ENCODE peak calls at places on chromosomes 13 and 19, in five cellular contexts. One of them, this sample, is unnamed.
A peak's percentile ranks its signal among the peaks of the same experiment; 100 is the strongest.

GRCh38 chr13:75633285-75633684 is 2.8 kb upstream of the LMO7 start:
- DNase-seq in WTC11: no peak
- DNase-seq in K562: no peak
- DNase-seq in GM12878: no peak
- DNase-seq in H1: no peak
- DNase-seq in this sample: peak; percentile 33

GRCh38 chr19:10110972-10111317 is 548 bp upstream of the P2RY11 start:
- DNase-seq in WTC11: no peak
- DNase-seq in K562: no peak
- DNase-seq in GM12878: no peak
- DNase-seq in H1: no peak
- DNase-seq in this sample: no peak

GRCh38 chr19:1742989-1743696 is 10.2 kb upstream of the ONECUT3 start:
- DNase-seq in WTC11: no peak
- DNase-seq in K562: no peak
- DNase-seq in GM12878: no peak
- DNase-seq in H1: no peak
- DNase-seq in this sample: no peak

GRCh38 chr19:34504273-34504808 is 22.8 kb downstream of the WTIP start:
- DNase-seq in WTC11: no peak
- DNase-seq in K562: no peak
- DNase-seq in GM12878: no peak
- DNase-seq in H1: no peak
- DNase-seq in this sample: no peak

GRCh38 chr13:28447206-28447605 is 47.7 kb downstream of the FLT1 start:
- DNase-seq in WTC11: no peak
- DNase-seq in K562: no peak
- DNase-seq in GM12878: no peak
- DNase-seq in H1: no peak
- DNase-seq in this sample: no peak

GRCh38 chr13:42696191-42696590 is 85.2 kb upstream of the FAM216B start:
- DNase-seq in WTC11: no peak
- DNase-seq in K562: no peak
- DNase-seq in GM12878: no peak
- DNase-seq in H1: no peak
- DNase-seq in this sample: no peak

GRCh38 chr19:8900421-8900820 is 68.2 kb downstream of the MBD3L1 start:
- DNase-seq in WTC11: no peak
- DNase-seq in K562: no peak
- DNase-seq in GM12878: no peak
- DNase-seq in H1: no peak
- DNase-seq in this sample: no peak

GRCh38 chr13:82374719-82375118 is 1507.6 kb downstream of the SLITRK1 start:
- DNase-seq in WTC11: no peak
- DNase-seq in K562: no peak
- DNase-seq in GM12878: no peak
- DNase-seq in H1: no peak
- DNase-seq in this sample: no peak

GRCh38 chr19:39325778-39326680 is 5.4 kb upstream of the LRFN1 start:
- DNase-seq in WTC11: peak; percentile 45
- DNase-seq in K562: peak; percentile 77
- DNase-seq in GM12878: no peak
- DNase-seq in H1: no peak
- DNase-seq in this sample: peak; percentile 22

GRCh38 chr13:104592127-104592526 is 1525.9 kb upstream of the SLC10A2 start:
- DNase-seq in WTC11: no peak
- DNase-seq in K562: no peak
- DNase-seq in GM12878: no peak
- DNase-seq in H1: no peak
- DNase-seq in this sample: no peak

GRCh38 chr13:50140742-50141659 is 125.8 kb downstream of the KCNRG start:
- DNase-seq in WTC11: peak; percentile 26
- DNase-seq in K562: no peak
- DNase-seq in GM12878: no peak
- DNase-seq in H1: no peak
- DNase-seq in this sample: no peak

GRCh38 chr13:50140153-50140552 is 124.9 kb downstream of the KCNRG start:
- DNase-seq in WTC11: no peak
- DNase-seq in K562: no peak
- DNase-seq in GM12878: no peak
- DNase-seq in H1: no peak
- DNase-seq in this sample: no peak

GRCh38 chr13:50141660-50142010 is 126.4 kb downstream of the KCNRG start:
- DNase-seq in WTC11: no peak
- DNase-seq in K562: no peak
- DNase-seq in GM12878: no peak
- DNase-seq in H1: no peak
- DNase-seq in this sample: no peak

GRCh38 chr13:50149143-50149703 is 134.0 kb downstream of the KCNRG start:
- DNase-seq in WTC11: no peak
- DNase-seq in K562: no peak
- DNase-seq in GM12878: no peak
- DNase-seq in H1: no peak
- DNase-seq in this sample: no peak

GRCh38 chr13:50144473-50145160 is 129.4 kb downstream of the KCNRG start:
- DNase-seq in WTC11: no peak
- DNase-seq in K562: no peak
- DNase-seq in GM12878: no peak
- DNase-seq in H1: no peak
- DNase-seq in this sample: no peak
- TF ChIP-seq ATF2 in WTC11: no peak
- TF ChIP-seq ATF2 in K562: no peak
- TF ChIP-seq ATF2 in GM12878: no peak
- TF ChIP-seq ATF2 in H1: no peak
- TF ChIP-seq ATF2 in this sample: no peak

DNA sequence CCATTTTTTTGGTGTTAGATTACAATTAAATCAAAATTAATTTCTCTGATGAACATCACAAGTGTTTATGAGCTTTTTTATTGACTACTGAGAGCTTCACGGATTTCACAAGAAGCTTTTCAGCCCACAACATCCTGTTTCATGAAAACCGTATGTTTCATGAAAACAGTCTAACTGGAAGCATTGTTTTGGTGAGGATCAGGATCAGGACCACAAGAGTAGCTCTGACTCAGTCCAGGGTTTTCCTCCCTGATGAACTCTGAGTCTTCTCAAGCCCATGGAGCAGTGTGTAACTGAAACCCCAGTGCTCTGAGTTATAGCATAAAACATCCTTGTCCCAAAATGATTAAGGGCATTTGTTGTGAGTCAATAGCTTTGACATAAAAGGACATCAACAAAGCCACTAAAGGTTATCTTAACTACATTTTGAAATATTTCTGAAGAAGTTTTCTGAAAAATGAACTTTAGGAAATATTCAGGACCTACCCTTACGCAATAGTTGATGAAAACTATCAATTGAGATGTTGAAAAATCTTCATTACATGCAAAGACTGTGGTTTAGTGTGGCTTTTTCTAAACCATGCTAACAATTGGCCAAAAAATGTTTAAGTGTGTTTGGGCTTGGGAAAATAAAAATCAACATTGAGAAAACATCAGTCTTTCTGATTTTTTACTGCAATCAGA is 49.3 kb downstream of the UFM1 start:
- DNase-seq in WTC11: no peak
- DNase-seq in K562: no peak
- DNase-seq in GM12878: no peak
- DNase-seq in H1: no peak
- DNase-seq in this sample: no peak
- TF ChIP-seq ATF2 in WTC11: no peak
- TF ChIP-seq ATF2 in K562: no peak
- TF ChIP-seq ATF2 in GM12878: no peak
- TF ChIP-seq ATF2 in H1: no peak
- TF ChIP-seq ATF2 in this sample: no peak

DNA sequence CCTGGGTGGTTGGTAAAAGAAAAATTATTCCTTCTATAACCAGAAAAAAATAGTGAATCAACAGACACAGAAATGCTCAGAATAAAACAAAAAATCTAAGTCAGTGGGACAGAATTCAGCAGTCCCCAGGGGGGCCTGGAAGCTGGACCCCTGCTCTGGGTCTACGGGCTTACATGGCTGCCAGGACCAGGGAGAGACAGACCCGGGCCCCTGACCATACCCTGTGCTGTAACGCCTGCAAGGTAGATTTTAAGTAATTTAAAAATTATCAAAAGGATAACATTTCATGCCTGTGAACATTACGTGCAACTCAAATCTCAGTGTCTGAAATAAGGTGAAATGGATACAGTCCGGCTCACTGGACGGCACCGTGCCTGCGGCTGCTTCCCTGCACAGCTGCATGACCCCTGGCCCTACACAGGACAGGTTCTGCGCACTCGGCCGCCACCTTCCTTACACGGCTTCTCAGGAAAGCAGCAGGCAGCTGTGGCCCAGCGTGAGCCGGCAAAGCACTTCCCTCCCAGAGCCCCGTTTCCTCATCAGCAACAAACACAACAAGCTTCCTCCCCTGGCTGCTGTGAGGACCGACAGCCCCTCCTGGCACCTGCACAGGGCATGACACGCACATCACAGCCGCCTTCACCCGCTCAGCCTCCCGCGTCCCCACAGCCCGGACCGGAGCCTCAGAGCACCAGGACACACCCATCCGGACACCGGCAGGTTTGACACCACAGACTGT is 22.2 kb downstream of the RASA3 start:
- DNase-seq in WTC11: peak; percentile 46
- DNase-seq in K562: no peak
- DNase-seq in GM12878: no peak
- DNase-seq in H1: no peak
- DNase-seq in this sample: no peak
- TF ChIP-seq ATF2 in WTC11: no peak
- TF ChIP-seq ATF2 in K562: no peak
- TF ChIP-seq ATF2 in GM12878: no peak
- TF ChIP-seq ATF2 in H1: no peak
- TF ChIP-seq ATF2 in this sample: no peak

DNA sequence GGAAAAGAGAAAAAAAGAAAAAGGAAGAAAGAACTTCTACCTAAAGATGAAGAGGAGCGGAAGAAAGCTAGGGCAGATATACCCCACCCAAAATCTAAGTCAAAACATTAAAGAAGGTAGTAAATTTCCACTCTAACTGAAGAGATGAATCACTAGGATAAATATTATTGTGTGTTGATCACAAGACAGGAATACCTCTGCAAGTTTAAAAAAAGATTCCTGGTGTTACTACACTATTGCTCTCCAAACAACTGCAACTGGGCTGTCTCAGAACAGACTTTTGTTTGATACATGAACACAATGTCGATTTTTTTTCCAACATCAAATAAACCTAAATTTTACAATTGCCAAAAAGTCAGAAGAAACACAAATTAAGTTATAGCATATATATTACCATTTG is 6.8 kb downstream of the HSPH1 start:
- DNase-seq in WTC11: no peak
- DNase-seq in K562: no peak
- DNase-seq in GM12878: no peak
- DNase-seq in H1: no peak
- DNase-seq in this sample: no peak
- TF ChIP-seq ATF2 in WTC11: no peak
- TF ChIP-seq ATF2 in K562: no peak
- TF ChIP-seq ATF2 in GM12878: no peak
- TF ChIP-seq ATF2 in H1: no peak
- TF ChIP-seq ATF2 in this sample: no peak

DNA sequence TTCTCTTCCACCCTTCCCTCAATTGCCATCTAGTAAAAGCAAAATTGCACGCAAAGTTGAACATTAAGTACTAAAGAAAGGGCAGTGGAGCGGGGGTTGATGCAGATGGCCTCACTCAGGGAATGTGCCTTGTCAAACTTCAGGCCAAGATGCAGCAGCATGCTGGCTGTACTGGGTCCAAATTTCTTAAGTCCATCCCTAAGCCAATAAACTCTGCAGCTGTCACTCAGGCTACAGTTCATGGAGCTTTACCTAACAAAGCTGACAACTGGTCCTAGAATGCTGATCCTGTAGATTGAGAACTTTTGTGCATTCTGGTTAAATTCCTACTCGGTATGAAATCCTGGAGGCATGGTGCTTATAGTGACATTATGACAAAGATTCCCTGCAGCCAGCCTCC is 88.4 kb downstream of the FOXO1 start:
- DNase-seq in WTC11: no peak
- DNase-seq in K562: no peak
- DNase-seq in GM12878: no peak
- DNase-seq in H1: no peak
- DNase-seq in this sample: no peak
- TF ChIP-seq ATF2 in WTC11: no peak
- TF ChIP-seq ATF2 in K562: no peak
- TF ChIP-seq ATF2 in GM12878: no peak
- TF ChIP-seq ATF2 in H1: no peak
- TF ChIP-seq ATF2 in this sample: no peak

GRCh38 chr19:46755853-46756543 is 9.7 kb upstream of the STRN4 start:
- DNase-seq in WTC11: no peak
- DNase-seq in K562: no peak
- DNase-seq in GM12878: no peak
- DNase-seq in H1: no peak
- DNase-seq in this sample: no peak

GRCh38 chr19:46755077-46755852 is 9.0 kb upstream of the STRN4 start:
- DNase-seq in WTC11: no peak
- DNase-seq in K562: no peak
- DNase-seq in GM12878: no peak
- DNase-seq in H1: no peak
- DNase-seq in this sample: no peak

GRCh38 chr19:46753420-46754155 is 7.3 kb upstream of the STRN4 start:
- DNase-seq in WTC11: peak; percentile 77
- DNase-seq in K562: peak; percentile 50
- DNase-seq in GM12878: no peak
- DNase-seq in H1: peak; percentile 78
- DNase-seq in this sample: peak; percentile 48

GRCh38 chr19:46759817-46760333 is 13.6 kb upstream of the STRN4 start:
- DNase-seq in WTC11: no peak
- DNase-seq in K562: no peak
- DNase-seq in GM12878: no peak
- DNase-seq in H1: no peak
- DNase-seq in this sample: no peak

GRCh38 chr19:46756544-46756888 is 10.3 kb upstream of the STRN4 start:
- DNase-seq in WTC11: no peak
- DNase-seq in K562: no peak
- DNase-seq in GM12878: no peak
- DNase-seq in H1: no peak
- DNase-seq in this sample: no peak
- TF ChIP-seq ATF2 in WTC11: no peak
- TF ChIP-seq ATF2 in K562: no peak
- TF ChIP-seq ATF2 in GM12878: no peak
- TF ChIP-seq ATF2 in H1: no peak
- TF ChIP-seq ATF2 in this sample: no peak

DNA sequence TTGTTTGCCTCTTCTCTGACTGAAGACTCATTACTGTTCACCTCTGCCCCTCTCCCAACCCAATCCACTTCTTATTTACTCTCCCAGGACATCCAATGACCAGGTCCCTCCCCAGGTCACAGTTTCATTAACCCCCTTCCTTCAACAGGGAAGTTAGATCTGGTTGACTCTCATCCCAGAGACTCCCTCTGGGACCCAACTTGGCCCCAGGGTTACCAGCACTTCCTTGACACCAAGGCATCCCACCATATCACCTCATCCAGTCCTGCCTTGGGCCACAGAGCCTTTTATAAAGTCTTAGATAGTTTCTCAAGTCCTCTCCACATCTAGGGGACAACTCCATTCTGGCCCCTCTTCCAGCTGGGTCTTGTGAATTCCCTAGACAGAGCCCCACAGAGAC is 470.6 kb upstream of the TSHZ3 start:
- DNase-seq in WTC11: no peak
- DNase-seq in K562: no peak
- DNase-seq in GM12878: no peak
- DNase-seq in H1: no peak
- DNase-seq in this sample: no peak
- TF ChIP-seq ATF2 in WTC11: no peak
- TF ChIP-seq ATF2 in K562: no peak
- TF ChIP-seq ATF2 in GM12878: no peak
- TF ChIP-seq ATF2 in H1: no peak
- TF ChIP-seq ATF2 in this sample: no peak

GRCh38 chr13:21243843-21244184 is 67.4 kb downstream of the MRPL57 start:
- DNase-seq in WTC11: no peak
- DNase-seq in K562: no peak
- DNase-seq in GM12878: no peak
- DNase-seq in H1: no peak
- DNase-seq in this sample: no peak
- TF ChIP-seq ATF2 in WTC11: no peak
- TF ChIP-seq ATF2 in K562: no peak
- TF ChIP-seq ATF2 in GM12878: no peak
- TF ChIP-seq ATF2 in H1: no peak
- TF ChIP-seq ATF2 in this sample: no peak

This sample was measured in HepG2.